ENCODE peak calls at places on chromosomes 12 and 14, in seven cellular contexts. H, G, S, L, B, O and Y are unnamed samples.

GRCh38 chr14:24171422-24172260 is at the start of gene REC8:
- DNase-seq in H (peak; percentile 99), G (peak; percentile 66), S (no peak), L (no peak), B (no peak), O (peak; percentile 88), Y (no peak)

GRCh38 chr14:99288948-99289347 is 17.0 kb upstream of the BCL11B start:
- DNase-seq in H (no peak), G (no peak), S (no peak), L (no peak), B (no peak), O (no peak), Y (no peak)

GRCh38 chr12:101019193-101019592 is 190.8 kb downstream of the SLC5A8 start:
- DNase-seq in H (no peak), G (no peak), S (no peak), L (no peak), B (no peak), O (no peak), Y (no peak)

GRCh38 chr14:102013669-102014200 is 49.4 kb downstream of the DYNC1H1 start:
- DNase-seq in H (no peak), G (no peak), S (no peak), L (peak; percentile 4), B (no peak), O (no peak), Y (no peak)

GRCh38 chr12:1691123-1692007 is 495 bp downstream of the ADIPOR2 start:
- DNase-seq in H (peak; percentile 92), G (no peak), S (peak; percentile 76), L (peak; percentile 49), B (no peak), O (no peak), Y (peak; percentile 34)

GRCh38 chr14:50714452-50715073 is 46.5 kb upstream of the SAV1 start:
- DNase-seq in H (peak; percentile 31), G (no peak), S (peak; percentile 46), L (peak; percentile 58), B (peak; percentile 44), O (peak; percentile 2), Y (no peak)

GRCh38 chr12:76820888-76821482 is 57.1 kb downstream of the ZDHHC17 start:
- DNase-seq in H (peak; percentile 69), G (no peak), S (peak; percentile 22), L (peak; percentile 60), B (peak; percentile 49), O (peak; percentile 23), Y (peak; percentile 2)

GRCh38 chr12:18430425-18431048 is 169.2 kb downstream of the PIK3C2G start:
- DNase-seq in H (peak; percentile 80), G (no peak), S (peak; percentile 41), L (peak; percentile 55), B (peak; percentile 59), O (no peak), Y (peak; percentile 11)

GRCh38 chr14:23469906-23470403 is 452 bp downstream of the NGDN start:
- DNase-seq in H (no peak), G (no peak), S (no peak), L (no peak), B (no peak), O (no peak), Y (no peak)

GRCh38 chr12:75323663-75324062 is 6.5 kb downstream of the CAPS2 start:
- DNase-seq in H (no peak), G (no peak), S (no peak), L (no peak), B (no peak), O (no peak), Y (no peak)